ENCODE peak calls at places on chromosomes 5 and 9, in four cellular contexts. One of them, this sample, is unnamed.
A peak's percentile ranks its signal among the peaks of the same experiment; 100 is the strongest.

GRCh38 chr9:13941686-13942085 is 372.3 kb downstream of the NFIB start:
- DNase-seq in RWPE1: no peak
- DNase-seq in CD4-positive, alpha-beta memory T cell: no peak
- DNase-seq in body of pancreas: no peak
- DNase-seq in this sample: no peak

GRCh38 chr5:158773151-158773550 is 326.6 kb downstream of the EBF1 start:
- DNase-seq in RWPE1: no peak
- DNase-seq in body of pancreas: no peak
- DNase-seq in CD4-positive, alpha-beta memory T cell: no peak
- DNase-seq in this sample: no peak

GRCh38 chr5:180126716-180127681 is 55.4 kb upstream of the RNF130 start:
- DNase-seq in body of pancreas: no peak
- DNase-seq in RWPE1: peak; percentile 75
- DNase-seq in CD4-positive, alpha-beta memory T cell: no peak
- DNase-seq in this sample: no peak

GRCh38 chr9:21994526-21994995 is at the start of gene CDKN2B-AS1:
- DNase-seq in RWPE1: peak; percentile 67
- DNase-seq in CD4-positive, alpha-beta memory T cell: no peak
- DNase-seq in body of pancreas: peak; percentile 38
- DNase-seq in this sample: peak; percentile 71

GRCh38 chr9:15421532-15421931 is 1.1 kb upstream of the SNAPC3 start:
- DNase-seq in RWPE1: no peak
- DNase-seq in CD4-positive, alpha-beta memory T cell: no peak
- DNase-seq in body of pancreas: peak; percentile 10
- DNase-seq in this sample: no peak

GRCh38 chr5:157273131-157273556 is 7.2 kb downstream of the CYFIP2 start:
- DNase-seq in RWPE1: no peak
- DNase-seq in body of pancreas: no peak
- DNase-seq in CD4-positive, alpha-beta memory T cell: no peak
- DNase-seq in this sample: no peak

GRCh38 chr9:38694676-38695075 is 25.3 kb downstream of the FAM240B start:
- DNase-seq in CD4-positive, alpha-beta memory T cell: no peak
- DNase-seq in RWPE1: no peak
- DNase-seq in body of pancreas: no peak
- DNase-seq in this sample: no peak

GRCh38 chr5:172010278-172010677 is 3.8 kb upstream of the FBXW11 start:
- DNase-seq in CD4-positive, alpha-beta memory T cell: no peak
- DNase-seq in body of pancreas: no peak
- DNase-seq in RWPE1: no peak
- DNase-seq in this sample: no peak

GRCh38 chr9:37914701-37915358 is 10.9 kb upstream of the SLC25A51 start:
- DNase-seq in RWPE1: no peak
- DNase-seq in CD4-positive, alpha-beta memory T cell: no peak
- DNase-seq in body of pancreas: no peak
- DNase-seq in this sample: no peak

GRCh38 chr5:82991059-82991458 is 86.1 kb downstream of the TMEM167A start:
- DNase-seq in CD4-positive, alpha-beta memory T cell: no peak
- DNase-seq in body of pancreas: no peak
- DNase-seq in RWPE1: no peak
- DNase-seq in this sample: no peak

GRCh38 chr5:83375049-83375710 is 96.4 kb upstream of the VCAN start:
- DNase-seq in RWPE1: no peak
- DNase-seq in body of pancreas: no peak
- DNase-seq in CD4-positive, alpha-beta memory T cell: no peak
- DNase-seq in this sample: no peak

GRCh38 chr5:72244862-72245371 is 75.1 kb downstream of the MRPS27 start:
- DNase-seq in body of pancreas: peak; percentile 25
- DNase-seq in RWPE1: peak; percentile 16
- DNase-seq in CD4-positive, alpha-beta memory T cell: no peak
- DNase-seq in this sample: no peak

GRCh38 chr9:4207881-4208615 is 91.8 kb downstream of the GLIS3 start:
- DNase-seq in RWPE1: no peak
- DNase-seq in CD4-positive, alpha-beta memory T cell: no peak
- DNase-seq in body of pancreas: peak; percentile 13
- DNase-seq in this sample: peak; percentile 28

GRCh38 chr9:108282872-108283271 is 572.9 kb downstream of the ACTL7B start:
- DNase-seq in body of pancreas: no peak
- DNase-seq in RWPE1: no peak
- DNase-seq in CD4-positive, alpha-beta memory T cell: no peak
- DNase-seq in this sample: no peak

GRCh38 chr9:137365056-137365455 is 57.9 kb downstream of the EXD3 start:
- DNase-seq in CD4-positive, alpha-beta memory T cell: no peak
- DNase-seq in RWPE1: no peak
- DNase-seq in body of pancreas: no peak
- DNase-seq in this sample: peak; percentile 6

GRCh38 chr9:8432224-8432623 is 632.6 kb upstream of the DMAC1 start:
- DNase-seq in CD4-positive, alpha-beta memory T cell: no peak
- DNase-seq in RWPE1: no peak
- DNase-seq in body of pancreas: no peak
- DNase-seq in this sample: no peak

GRCh38 chr5:174177976-174178600 is 132.6 kb downstream of the NSG2 start:
- DNase-seq in CD4-positive, alpha-beta memory T cell: no peak
- DNase-seq in RWPE1: no peak
- DNase-seq in body of pancreas: no peak
- DNase-seq in this sample: no peak

GRCh38 chr9:77751341-77752091 is 103.4 kb upstream of the GNA14 start:
- DNase-seq in RWPE1: peak; percentile 25
- DNase-seq in CD4-positive, alpha-beta memory T cell: peak; percentile 25
- DNase-seq in body of pancreas: peak; percentile 43
- DNase-seq in this sample: peak; percentile 36

GRCh38 chr9:8660383-8660782 is 860.8 kb upstream of the DMAC1 start:
- DNase-seq in body of pancreas: peak; percentile 78
- DNase-seq in CD4-positive, alpha-beta memory T cell: no peak
- DNase-seq in RWPE1: no peak
- DNase-seq in this sample: peak; percentile 60

GRCh38 chr5:110268283-110268682 is 458.2 kb downstream of the TMEM232 start:
- DNase-seq in body of pancreas: no peak
- DNase-seq in CD4-positive, alpha-beta memory T cell: no peak
- DNase-seq in RWPE1: no peak
- DNase-seq in this sample: no peak

GRCh38 chr9:107684224-107684623 is 194.7 kb upstream of the KLF4 start:
- DNase-seq in RWPE1: no peak
- DNase-seq in CD4-positive, alpha-beta memory T cell: no peak
- DNase-seq in body of pancreas: no peak
- DNase-seq in this sample: no peak

GRCh38 chr9:115369322-115369957 is 251.5 kb upstream of the TNC start:
- DNase-seq in body of pancreas: no peak
- DNase-seq in CD4-positive, alpha-beta memory T cell: no peak
- DNase-seq in RWPE1: no peak
- DNase-seq in this sample: no peak

GRCh38 chr5:156411957-156412356 is 85.0 kb downstream of the SGCD start:
- DNase-seq in body of pancreas: no peak
- DNase-seq in CD4-positive, alpha-beta memory T cell: no peak
- DNase-seq in RWPE1: no peak
- DNase-seq in this sample: no peak

GRCh38 chr9:136944094-136944518 is 432 bp downstream of the FBXW5 start:
- DNase-seq in CD4-positive, alpha-beta memory T cell: no peak
- DNase-seq in body of pancreas: no peak
- DNase-seq in RWPE1: peak; percentile 61
- DNase-seq in this sample: no peak

GRCh38 chr5:80662108-80662507 is 7.3 kb upstream of the DHFR start:
- DNase-seq in RWPE1: peak; percentile 45
- DNase-seq in body of pancreas: no peak
- DNase-seq in CD4-positive, alpha-beta memory T cell: no peak
- DNase-seq in this sample: no peak

GRCh38 chr5:68088302-68088701 is 127.3 kb upstream of the PIK3R1 start:
- DNase-seq in body of pancreas: no peak
- DNase-seq in CD4-positive, alpha-beta memory T cell: no peak
- DNase-seq in RWPE1: no peak
- DNase-seq in this sample: no peak
- H3K27ac ChIP-seq in body of pancreas: no peak overlapping the region
- H3K27ac ChIP-seq in CD4-positive, alpha-beta memory T cell: no peak overlapping the region
- H3K27ac ChIP-seq in RWPE1: no peak overlapping the region
- H3K27ac ChIP-seq in this sample: no peak overlapping the region

GRCh38 chr5:16974981-16975380 is 38.9 kb upstream of the MYO10 start:
- DNase-seq in body of pancreas: no peak
- DNase-seq in RWPE1: no peak
- DNase-seq in CD4-positive, alpha-beta memory T cell: no peak
- DNase-seq in this sample: no peak

GRCh38 chr5:16980983-16981382 is 44.9 kb upstream of the MYO10 start:
- DNase-seq in body of pancreas: no peak
- DNase-seq in CD4-positive, alpha-beta memory T cell: no peak
- DNase-seq in RWPE1: no peak
- DNase-seq in this sample: no peak

GRCh38 chr5:16976625-16977008 is 40.5 kb upstream of the MYO10 start:
- DNase-seq in RWPE1: no peak
- DNase-seq in CD4-positive, alpha-beta memory T cell: no peak
- DNase-seq in body of pancreas: no peak
- DNase-seq in this sample: no peak

GRCh38 chr5:16978296-16978695 is 42.2 kb upstream of the MYO10 start:
- DNase-seq in body of pancreas: no peak
- DNase-seq in RWPE1: no peak
- DNase-seq in CD4-positive, alpha-beta memory T cell: no peak
- DNase-seq in this sample: no peak

GRCh38 chr5:16975950-16976624 is 40.0 kb upstream of the MYO10 start:
- DNase-seq in RWPE1: no peak
- DNase-seq in CD4-positive, alpha-beta memory T cell: no peak
- DNase-seq in body of pancreas: no peak
- DNase-seq in this sample: no peak
- H3K27ac ChIP-seq in RWPE1: no peak overlapping the region
- H3K27ac ChIP-seq in CD4-positive, alpha-beta memory T cell: no peak overlapping the region
- H3K27ac ChIP-seq in body of pancreas: no peak overlapping the region
- H3K27ac ChIP-seq in this sample: no peak overlapping the region

GRCh38 chr5:34501840-34502239 is 154.3 kb upstream of the RAI14 start:
- DNase-seq in body of pancreas: no peak
- DNase-seq in CD4-positive, alpha-beta memory T cell: no peak
- DNase-seq in RWPE1: no peak
- DNase-seq in this sample: no peak
- H3K27ac ChIP-seq in body of pancreas: no peak overlapping the region
- H3K27ac ChIP-seq in CD4-positive, alpha-beta memory T cell: no peak overlapping the region
- H3K27ac ChIP-seq in RWPE1: no peak overlapping the region
- H3K27ac ChIP-seq in this sample: no peak overlapping the region

GRCh38 chr9:92325269-92325990 is at the start of the genes CENPP and NOL8:
- DNase-seq in body of pancreas: peak; percentile 85
- DNase-seq in RWPE1: peak; percentile 98
- DNase-seq in CD4-positive, alpha-beta memory T cell: peak; percentile 91
- DNase-seq in this sample: peak; percentile 86
- H3K27ac ChIP-seq in body of pancreas: peak within 1 kb of the TSS; percentile 98
- H3K27ac ChIP-seq in RWPE1: peak within 1 kb of the TSS; percentile 93
- H3K27ac ChIP-seq in CD4-positive, alpha-beta memory T cell: peak within 1 kb of the TSS; percentile 92
- H3K27ac ChIP-seq in this sample: peak within 1 kb of the TSS; percentile 92

GRCh38 chr5:34653708-34654107 is 2.4 kb upstream of the RAI14 start:
- DNase-seq in RWPE1: no peak
- DNase-seq in CD4-positive, alpha-beta memory T cell: no peak
- DNase-seq in body of pancreas: no peak
- DNase-seq in this sample: no peak
- H3K27ac ChIP-seq in RWPE1: no peak overlapping the region
- H3K27ac ChIP-seq in CD4-positive, alpha-beta memory T cell: no peak overlapping the region
- H3K27ac ChIP-seq in body of pancreas: no peak overlapping the region
- H3K27ac ChIP-seq in this sample: no peak overlapping the region

GRCh38 chr5:150500328-150500841 is 7.5 kb upstream of the NDST1 start:
- DNase-seq in RWPE1: no peak
- DNase-seq in CD4-positive, alpha-beta memory T cell: no peak
- DNase-seq in body of pancreas: no peak
- DNase-seq in this sample: no peak
- H3K27ac ChIP-seq in RWPE1: peak overlapping the region; percentile 97
- H3K27ac ChIP-seq in CD4-positive, alpha-beta memory T cell: no peak overlapping the region
- H3K27ac ChIP-seq in body of pancreas: peak overlapping the region; percentile 43
- H3K27ac ChIP-seq in this sample: peak overlapping the region; percentile 85

GRCh38 chr9:86774101-86774500 is 173.2 kb downstream of the GAS1 start:
- DNase-seq in CD4-positive, alpha-beta memory T cell: no peak
- DNase-seq in body of pancreas: no peak
- DNase-seq in RWPE1: no peak
- DNase-seq in this sample: no peak

GRCh38 chr9:86771391-86771790 is 175.9 kb downstream of the GAS1 start:
- DNase-seq in CD4-positive, alpha-beta memory T cell: no peak
- DNase-seq in RWPE1: no peak
- DNase-seq in body of pancreas: no peak
- DNase-seq in this sample: no peak

GRCh38 chr9:86775718-86776117 is 171.6 kb downstream of the GAS1 start:
- DNase-seq in RWPE1: no peak
- DNase-seq in body of pancreas: no peak
- DNase-seq in CD4-positive, alpha-beta memory T cell: no peak
- DNase-seq in this sample: no peak

GRCh38 chr9:86772289-86772982 is 174.9 kb downstream of the GAS1 start:
- DNase-seq in RWPE1: no peak
- DNase-seq in body of pancreas: no peak
- DNase-seq in CD4-positive, alpha-beta memory T cell: no peak
- DNase-seq in this sample: no peak

GRCh38 chr9:86773437-86773836 is 173.9 kb downstream of the GAS1 start:
- DNase-seq in body of pancreas: no peak
- DNase-seq in CD4-positive, alpha-beta memory T cell: no peak
- DNase-seq in RWPE1: no peak
- DNase-seq in this sample: no peak
- H3K27ac ChIP-seq in body of pancreas: no peak overlapping the region
- H3K27ac ChIP-seq in CD4-positive, alpha-beta memory T cell: no peak overlapping the region
- H3K27ac ChIP-seq in RWPE1: no peak overlapping the region
- H3K27ac ChIP-seq in this sample: peak overlapping the region; percentile 26

This sample was measured in heart left ventricle.